ENCODE peak calls at places on chromosomes 5 and 9, in seven cellular contexts. One of them, this sample, is unnamed.

GRCh38 chr5:94021246-94021645 is 279.8 kb upstream of the POU5F2 start:
- DNase-seq in brain microvascular endothelial cell: peak
- DNase-seq in GM23338: no peak
- DNase-seq in sigmoid colon: no peak
- DNase-seq in breast epithelium: no peak
- DNase-seq in Panc1: peak
- DNase-seq in endodermal cell: no peak
- DNase-seq in this sample: no peak

GRCh38 chr9:17003576-17004240 is 131.1 kb upstream of the CNTLN start:
- DNase-seq in brain microvascular endothelial cell: peak
- DNase-seq in GM23338: no peak
- DNase-seq in sigmoid colon: no peak
- DNase-seq in breast epithelium: no peak
- DNase-seq in Panc1: no peak
- DNase-seq in endodermal cell: no peak
- DNase-seq in this sample: no peak

GRCh38 chr5:54063817-54064216 is 246.6 kb downstream of the ARL15 start:
- DNase-seq in brain microvascular endothelial cell: peak
- DNase-seq in GM23338: no peak
- DNase-seq in sigmoid colon: no peak
- DNase-seq in breast epithelium: no peak
- DNase-seq in Panc1: no peak
- DNase-seq in endodermal cell: no peak
- DNase-seq in this sample: no peak

GRCh38 chr9:136424750-136425362 is 14.4 kb downstream of the PMPCA start:
- DNase-seq in brain microvascular endothelial cell: no peak
- DNase-seq in GM23338: no peak
- DNase-seq in sigmoid colon: no peak
- DNase-seq in breast epithelium: no peak
- DNase-seq in Panc1: no peak
- DNase-seq in endodermal cell: no peak
- DNase-seq in this sample: peak

GRCh38 chr5:83956386-83956785 is 235.7 kb upstream of the HAPLN1 start:
- DNase-seq in brain microvascular endothelial cell: peak
- DNase-seq in GM23338: no peak
- DNase-seq in sigmoid colon: no peak
- DNase-seq in breast epithelium: no peak
- DNase-seq in Panc1: no peak
- DNase-seq in endodermal cell: no peak
- DNase-seq in this sample: no peak

GRCh38 chr5:79694652-79695051 is 5.0 kb downstream of the CMYA5 start:
- DNase-seq in brain microvascular endothelial cell: peak
- DNase-seq in GM23338: peak
- DNase-seq in sigmoid colon: no peak
- DNase-seq in breast epithelium: no peak
- DNase-seq in Panc1: no peak
- DNase-seq in endodermal cell: no peak
- DNase-seq in this sample: no peak

GRCh38 chr5:154761062-154761740 is 6.0 kb downstream of the LARP1 start:
- DNase-seq in brain microvascular endothelial cell: no peak
- DNase-seq in GM23338: no peak
- DNase-seq in sigmoid colon: no peak
- DNase-seq in breast epithelium: no peak
- DNase-seq in Panc1: no peak
- DNase-seq in endodermal cell: peak
- DNase-seq in this sample: no peak

GRCh38 chr5:31335456-31335855 is 142.0 kb downstream of the CDH6 start:
- DNase-seq in brain microvascular endothelial cell: no peak
- DNase-seq in GM23338: no peak
- DNase-seq in sigmoid colon: no peak
- DNase-seq in breast epithelium: no peak
- DNase-seq in Panc1: no peak
- DNase-seq in endodermal cell: no peak
- DNase-seq in this sample: no peak

GRCh38 chr9:85246566-85246965 is 495.2 kb downstream of the AGTPBP1 start:
- DNase-seq in brain microvascular endothelial cell: no peak
- DNase-seq in GM23338: no peak
- DNase-seq in sigmoid colon: no peak
- DNase-seq in breast epithelium: no peak
- DNase-seq in Panc1: no peak
- DNase-seq in endodermal cell: no peak
- DNase-seq in this sample: no peak

GRCh38 chr5:34524123-34524522 is 132.0 kb upstream of the RAI14 start:
- DNase-seq in brain microvascular endothelial cell: peak
- DNase-seq in GM23338: no peak
- DNase-seq in sigmoid colon: no peak
- DNase-seq in breast epithelium: no peak
- DNase-seq in Panc1: no peak
- DNase-seq in endodermal cell: no peak
- DNase-seq in this sample: no peak

GRCh38 chr9:105419981-105420597 is 27.7 kb upstream of the FSD1L start:
- DNase-seq in brain microvascular endothelial cell: no peak
- DNase-seq in GM23338: no peak
- DNase-seq in sigmoid colon: no peak
- DNase-seq in breast epithelium: no peak
- DNase-seq in Panc1: no peak
- DNase-seq in endodermal cell: no peak
- DNase-seq in this sample: no peak

GRCh38 chr5:36756848-36757247 is 119.7 kb upstream of the NIPBL start:
- DNase-seq in brain microvascular endothelial cell: no peak
- DNase-seq in GM23338: no peak
- DNase-seq in sigmoid colon: no peak
- DNase-seq in breast epithelium: no peak
- DNase-seq in Panc1: no peak
- DNase-seq in endodermal cell: no peak
- DNase-seq in this sample: no peak

GRCh38 chr9:99050292-99050911 is 54.5 kb upstream of the TGFBR1 start:
- DNase-seq in brain microvascular endothelial cell: peak
- DNase-seq in GM23338: no peak
- DNase-seq in sigmoid colon: no peak
- DNase-seq in breast epithelium: no peak
- DNase-seq in Panc1: peak
- DNase-seq in endodermal cell: no peak
- DNase-seq in this sample: no peak

GRCh38 chr5:116402235-116402634 is 172.4 kb downstream of the SEMA6A start:
- DNase-seq in brain microvascular endothelial cell: no peak
- DNase-seq in GM23338: no peak
- DNase-seq in sigmoid colon: no peak
- DNase-seq in breast epithelium: no peak
- DNase-seq in Panc1: no peak
- DNase-seq in endodermal cell: no peak
- DNase-seq in this sample: no peak

GRCh38 chr9:134066923-134067851 is 639 bp downstream of the BRD3 start:
- DNase-seq in brain microvascular endothelial cell: no peak
- DNase-seq in GM23338: peak
- DNase-seq in sigmoid colon: peak
- DNase-seq in breast epithelium: no peak
- DNase-seq in Panc1: no peak
- DNase-seq in endodermal cell: peak
- DNase-seq in this sample: peak

GRCh38 chr5:104084896-104085295 is 522.3 kb upstream of the NUDT12 start:
- DNase-seq in brain microvascular endothelial cell: no peak
- DNase-seq in GM23338: no peak
- DNase-seq in sigmoid colon: no peak
- DNase-seq in breast epithelium: no peak
- DNase-seq in Panc1: no peak
- DNase-seq in endodermal cell: no peak
- DNase-seq in this sample: no peak

GRCh38 chr5:91438871-91439270 is 55.8 kb upstream of the ARRDC3 start:
- DNase-seq in brain microvascular endothelial cell: no peak
- DNase-seq in GM23338: peak
- DNase-seq in sigmoid colon: no peak
- DNase-seq in breast epithelium: no peak
- DNase-seq in Panc1: no peak
- DNase-seq in endodermal cell: peak
- DNase-seq in this sample: no peak

GRCh38 chr5:58090704-58091103 is 369.2 kb downstream of the PLK2 start:
- DNase-seq in brain microvascular endothelial cell: no peak
- DNase-seq in GM23338: no peak
- DNase-seq in sigmoid colon: no peak
- DNase-seq in breast epithelium: no peak
- DNase-seq in Panc1: no peak
- DNase-seq in endodermal cell: no peak
- DNase-seq in this sample: no peak

GRCh38 chr5:135462304-135462703 is 10.2 kb upstream of the TIFAB start:
- DNase-seq in brain microvascular endothelial cell: peak
- DNase-seq in GM23338: peak
- DNase-seq in sigmoid colon: peak
- DNase-seq in breast epithelium: no peak
- DNase-seq in Panc1: no peak
- DNase-seq in endodermal cell: peak
- DNase-seq in this sample: peak

GRCh38 chr9:108621991-108622390 is 233.8 kb downstream of the ACTL7B start:
- DNase-seq in brain microvascular endothelial cell: no peak
- DNase-seq in GM23338: no peak
- DNase-seq in sigmoid colon: no peak
- DNase-seq in breast epithelium: no peak
- DNase-seq in Panc1: no peak
- DNase-seq in endodermal cell: no peak
- DNase-seq in this sample: no peak

GRCh38 chr5:127396490-127397155 is 106.0 kb downstream of the MEGF10 start:
- DNase-seq in brain microvascular endothelial cell: no peak
- DNase-seq in GM23338: peak
- DNase-seq in sigmoid colon: no peak
- DNase-seq in breast epithelium: no peak
- DNase-seq in Panc1: no peak
- DNase-seq in endodermal cell: peak
- DNase-seq in this sample: no peak
- TF ChIP-seq CTCF in brain microvascular endothelial cell: peak
- TF ChIP-seq CTCF in GM23338: peak
- TF ChIP-seq CTCF in sigmoid colon: no peak
- TF ChIP-seq CTCF in breast epithelium: no peak
- TF ChIP-seq CTCF in Panc1: peak
- TF ChIP-seq CTCF in endodermal cell: peak
- TF ChIP-seq CTCF in this sample: no peak

GRCh38 chr9:4596165-4596922 is 65.8 kb upstream of the PLPP6 start:
- DNase-seq in brain microvascular endothelial cell: no peak
- DNase-seq in GM23338: no peak
- DNase-seq in sigmoid colon: no peak
- DNase-seq in breast epithelium: no peak
- DNase-seq in Panc1: no peak
- DNase-seq in endodermal cell: no peak
- DNase-seq in this sample: no peak
- H3K4me3 ChIP-seq in brain microvascular endothelial cell: no peak
- H3K4me3 ChIP-seq in GM23338: no peak
- H3K4me3 ChIP-seq in sigmoid colon: no peak
- H3K4me3 ChIP-seq in breast epithelium: no peak
- H3K4me3 ChIP-seq in Panc1: no peak
- H3K4me3 ChIP-seq in endodermal cell: no peak
- H3K4me3 ChIP-seq in this sample: no peak

GRCh38 chr9:110303136-110303535 is 34.5 kb downstream of the TXNDC8 start:
- DNase-seq in brain microvascular endothelial cell: no peak
- DNase-seq in GM23338: no peak
- DNase-seq in sigmoid colon: no peak
- DNase-seq in breast epithelium: no peak
- DNase-seq in Panc1: no peak
- DNase-seq in endodermal cell: no peak
- DNase-seq in this sample: no peak
- TF ChIP-seq CTCF in brain microvascular endothelial cell: no peak
- TF ChIP-seq CTCF in GM23338: no peak
- TF ChIP-seq CTCF in sigmoid colon: no peak
- TF ChIP-seq CTCF in breast epithelium: no peak
- TF ChIP-seq CTCF in Panc1: no peak
- TF ChIP-seq CTCF in endodermal cell: no peak
- TF ChIP-seq CTCF in this sample: no peak

GRCh38 chr9:115650768-115651167 is 502.8 kb upstream of the PAPPA start:
- DNase-seq in brain microvascular endothelial cell: peak
- DNase-seq in GM23338: no peak
- DNase-seq in sigmoid colon: no peak
- DNase-seq in breast epithelium: no peak
- DNase-seq in Panc1: no peak
- DNase-seq in endodermal cell: no peak
- DNase-seq in this sample: no peak

GRCh38 chr9:115651456-115651855 is 502.1 kb upstream of the PAPPA start:
- DNase-seq in brain microvascular endothelial cell: no peak
- DNase-seq in GM23338: no peak
- DNase-seq in sigmoid colon: no peak
- DNase-seq in breast epithelium: no peak
- DNase-seq in Panc1: no peak
- DNase-seq in endodermal cell: no peak
- DNase-seq in this sample: no peak

GRCh38 chr9:115653231-115653630 is 500.4 kb upstream of the PAPPA start:
- DNase-seq in brain microvascular endothelial cell: peak
- DNase-seq in GM23338: no peak
- DNase-seq in sigmoid colon: peak
- DNase-seq in breast epithelium: no peak
- DNase-seq in Panc1: no peak
- DNase-seq in endodermal cell: no peak
- DNase-seq in this sample: no peak

GRCh38 chr9:115643948-115644727 is 509.5 kb upstream of the PAPPA start:
- DNase-seq in brain microvascular endothelial cell: no peak
- DNase-seq in GM23338: no peak
- DNase-seq in sigmoid colon: no peak
- DNase-seq in breast epithelium: no peak
- DNase-seq in Panc1: no peak
- DNase-seq in endodermal cell: no peak
- DNase-seq in this sample: no peak

DNA sequence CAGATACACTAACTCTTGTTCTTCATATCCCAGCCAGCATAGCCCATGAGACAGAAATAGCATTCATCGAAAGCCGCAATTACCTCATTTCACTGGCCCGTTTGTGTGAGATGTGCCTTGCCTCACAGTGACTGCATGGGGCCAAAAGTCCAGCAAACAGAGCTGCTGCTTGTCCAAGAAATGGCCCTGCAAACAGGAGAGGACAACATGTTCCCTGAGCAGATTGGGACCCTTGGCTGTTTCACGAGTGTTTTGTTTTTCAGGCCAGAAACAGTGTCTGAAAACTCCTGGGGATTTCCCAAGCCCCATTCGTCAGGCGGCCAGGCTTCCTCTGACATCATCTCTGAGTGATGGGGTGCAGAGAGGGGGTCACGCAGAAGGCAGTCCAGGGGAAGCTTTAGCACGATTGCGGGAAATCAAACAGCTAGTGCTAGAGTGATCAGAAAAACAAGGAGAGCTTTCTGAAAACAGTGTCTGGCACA is 503.6 kb upstream of the PAPPA start:
- DNase-seq in brain microvascular endothelial cell: peak
- DNase-seq in GM23338: no peak
- DNase-seq in sigmoid colon: peak
- DNase-seq in breast epithelium: peak
- DNase-seq in Panc1: no peak
- DNase-seq in endodermal cell: no peak
- DNase-seq in this sample: no peak
- H3K4me3 ChIP-seq in brain microvascular endothelial cell: no peak
- H3K4me3 ChIP-seq in GM23338: no peak
- H3K4me3 ChIP-seq in sigmoid colon: no peak
- H3K4me3 ChIP-seq in breast epithelium: no peak
- H3K4me3 ChIP-seq in Panc1: no peak
- H3K4me3 ChIP-seq in endodermal cell: no peak
- H3K4me3 ChIP-seq in this sample: no peak

This sample was measured in RWPE2.